ENCODE peak calls at places on chromosomes 11 and 22, in seven cellular contexts. A is activated CD4-positive, alpha-beta T cell treated with anti-CD3 and anti-CD28 coated beads, Interleukin-2, amount 10 ng/mL, durations not matched to agents 7 days and 5 days; Q is C1 segment of cervical spinal cord; I is fibroblast of pulmonary artery; D is HTR-8/SVneo; T is stimulated activated CD4-positive, alpha-beta T cell treated with anti-CD3 and anti-CD28 coated beads, Interleukin-4, amount 100 ng/mL, for 48 hours; N is CD8-positive, alpha-beta T cell. K is an unnamed sample.

GRCh38 chr11:86743223-86744118 is 56.9 kb upstream of the PRSS23 start:
- DNase-seq in A (no peak), Q (no peak), I (peak), D (peak), T (peak), N (no peak), K (no peak)

GRCh38 chr22:44158766-44159165 is 22.0 kb upstream of the PARVG start:
- DNase-seq in A (no peak), Q (no peak), I (no peak), D (no peak), T (no peak), N (no peak), K (no peak)

GRCh38 chr11:26112190-26112715 is 219.7 kb upstream of the ANO3 start:
- DNase-seq in A (no peak), Q (no peak), I (no peak), D (no peak), T (no peak), N (no peak), K (no peak)

GRCh38 chr11:7964873-7965272 is 374 bp downstream of the NLRP10 start:
- DNase-seq in A (no peak), Q (no peak), I (no peak), D (no peak), T (no peak), N (no peak), K (no peak)

GRCh38 chr11:6615882-6616585 is 3.2 kb downstream of the TPP1 start:
- DNase-seq in A (no peak), Q (no peak), I (no peak), D (no peak), T (no peak), N (no peak), K (peak)

GRCh38 chr11:16632295-16633200 is 105.9 kb upstream of the C11orf58 start:
- DNase-seq in A (no peak), Q (no peak), I (peak), D (peak), T (no peak), N (no peak), K (no peak)

GRCh38 chr11:19790831-19791552 is 78.4 kb downstream of the NAV2 start:
- DNase-seq in A (no peak), Q (no peak), I (no peak), D (no peak), T (no peak), N (no peak), K (no peak)

GRCh38 chr11:70016666-70017347 is 61.3 kb upstream of the ANO1 start:
- DNase-seq in A (no peak), Q (no peak), I (peak), D (peak), T (no peak), N (no peak), K (no peak)

K was measured in hypothalamus.